ENCODE peak calls at places on chromosomes 3 and 15, in six cellular contexts. One of them, this sample, is unnamed.

GRCh38 chr3:154799801-154800200 is 280.3 kb upstream of the MME start:
- DNase-seq in GM20000: no peak
- DNase-seq in stimulated activated naive CD4-positive, alpha-beta T cell: no peak
- DNase-seq in stimulated activated CD4-positive, alpha-beta T cell treated with anti-CD3 and anti-CD28 coated beads, TNF-alpha, amount 100 ng/mL, for 4 hours: no peak
- DNase-seq in DMS53: no peak
- DNase-seq in stimulated activated CD8-positive, alpha-beta memory T cell treated with anti-CD3 and anti-CD28 coated beads, Interleukin-2, amount 100 ng/mL, for 48 hours: no peak
- DNase-seq in this sample: no peak

GRCh38 chr15:44584162-44584749 is 47.3 kb downstream of the EIF3J start:
- DNase-seq in GM20000: no peak
- DNase-seq in stimulated activated naive CD4-positive, alpha-beta T cell: peak
- DNase-seq in stimulated activated CD4-positive, alpha-beta T cell treated with anti-CD3 and anti-CD28 coated beads, TNF-alpha, amount 100 ng/mL, for 4 hours: peak
- DNase-seq in DMS53: peak
- DNase-seq in stimulated activated CD8-positive, alpha-beta memory T cell treated with anti-CD3 and anti-CD28 coated beads, Interleukin-2, amount 100 ng/mL, for 48 hours: peak
- DNase-seq in this sample: peak

GRCh38 chr3:30354513-30354912 is 251.9 kb upstream of the TGFBR2 start:
- DNase-seq in GM20000: no peak
- DNase-seq in stimulated activated naive CD4-positive, alpha-beta T cell: no peak
- DNase-seq in stimulated activated CD4-positive, alpha-beta T cell treated with anti-CD3 and anti-CD28 coated beads, TNF-alpha, amount 100 ng/mL, for 4 hours: no peak
- DNase-seq in DMS53: no peak
- DNase-seq in stimulated activated CD8-positive, alpha-beta memory T cell treated with anti-CD3 and anti-CD28 coated beads, Interleukin-2, amount 100 ng/mL, for 48 hours: no peak
- DNase-seq in this sample: peak

GRCh38 chr3:31423522-31423921 is 109.2 kb upstream of the STT3B start:
- DNase-seq in GM20000: no peak
- DNase-seq in stimulated activated naive CD4-positive, alpha-beta T cell: no peak
- DNase-seq in stimulated activated CD4-positive, alpha-beta T cell treated with anti-CD3 and anti-CD28 coated beads, TNF-alpha, amount 100 ng/mL, for 4 hours: no peak
- DNase-seq in DMS53: no peak
- DNase-seq in stimulated activated CD8-positive, alpha-beta memory T cell treated with anti-CD3 and anti-CD28 coated beads, Interleukin-2, amount 100 ng/mL, for 48 hours: no peak
- DNase-seq in this sample: no peak

GRCh38 chr15:68676011-68676605 is 97.3 kb downstream of the CORO2B start:
- DNase-seq in GM20000: no peak
- DNase-seq in stimulated activated naive CD4-positive, alpha-beta T cell: no peak
- DNase-seq in stimulated activated CD4-positive, alpha-beta T cell treated with anti-CD3 and anti-CD28 coated beads, TNF-alpha, amount 100 ng/mL, for 4 hours: no peak
- DNase-seq in DMS53: no peak
- DNase-seq in stimulated activated CD8-positive, alpha-beta memory T cell treated with anti-CD3 and anti-CD28 coated beads, Interleukin-2, amount 100 ng/mL, for 48 hours: no peak
- DNase-seq in this sample: no peak

GRCh38 chr15:57296473-57297162 is 79.7 kb upstream of the CGNL1 start:
- DNase-seq in GM20000: no peak
- DNase-seq in stimulated activated naive CD4-positive, alpha-beta T cell: no peak
- DNase-seq in stimulated activated CD4-positive, alpha-beta T cell treated with anti-CD3 and anti-CD28 coated beads, TNF-alpha, amount 100 ng/mL, for 4 hours: no peak
- DNase-seq in DMS53: no peak
- DNase-seq in stimulated activated CD8-positive, alpha-beta memory T cell treated with anti-CD3 and anti-CD28 coated beads, Interleukin-2, amount 100 ng/mL, for 48 hours: no peak
- DNase-seq in this sample: peak

GRCh38 chr15:25059698-25060471 is 105.1 kb downstream of the SNRPN start:
- DNase-seq in GM20000: no peak
- DNase-seq in stimulated activated naive CD4-positive, alpha-beta T cell: no peak
- DNase-seq in stimulated activated CD4-positive, alpha-beta T cell treated with anti-CD3 and anti-CD28 coated beads, TNF-alpha, amount 100 ng/mL, for 4 hours: no peak
- DNase-seq in DMS53: no peak
- DNase-seq in stimulated activated CD8-positive, alpha-beta memory T cell treated with anti-CD3 and anti-CD28 coated beads, Interleukin-2, amount 100 ng/mL, for 48 hours: no peak
- DNase-seq in this sample: no peak

GRCh38 chr15:101641894-101642293 is 10.3 kb downstream of the TM2D3 start:
- DNase-seq in GM20000: peak
- DNase-seq in stimulated activated naive CD4-positive, alpha-beta T cell: no peak
- DNase-seq in stimulated activated CD4-positive, alpha-beta T cell treated with anti-CD3 and anti-CD28 coated beads, TNF-alpha, amount 100 ng/mL, for 4 hours: no peak
- DNase-seq in DMS53: peak
- DNase-seq in stimulated activated CD8-positive, alpha-beta memory T cell treated with anti-CD3 and anti-CD28 coated beads, Interleukin-2, amount 100 ng/mL, for 48 hours: no peak
- DNase-seq in this sample: peak

GRCh38 chr3:120683213-120683612 is 1.2 kb upstream of the HGD start:
- DNase-seq in GM20000: no peak
- DNase-seq in stimulated activated naive CD4-positive, alpha-beta T cell: no peak
- DNase-seq in stimulated activated CD4-positive, alpha-beta T cell treated with anti-CD3 and anti-CD28 coated beads, TNF-alpha, amount 100 ng/mL, for 4 hours: no peak
- DNase-seq in DMS53: peak
- DNase-seq in stimulated activated CD8-positive, alpha-beta memory T cell treated with anti-CD3 and anti-CD28 coated beads, Interleukin-2, amount 100 ng/mL, for 48 hours: no peak
- DNase-seq in this sample: no peak

GRCh38 chr3:52053307-52054304 is 2.8 kb downstream of the DUSP7 start:
- DNase-seq in GM20000: peak
- DNase-seq in stimulated activated naive CD4-positive, alpha-beta T cell: no peak
- DNase-seq in stimulated activated CD4-positive, alpha-beta T cell treated with anti-CD3 and anti-CD28 coated beads, TNF-alpha, amount 100 ng/mL, for 4 hours: peak
- DNase-seq in DMS53: no peak
- DNase-seq in stimulated activated CD8-positive, alpha-beta memory T cell treated with anti-CD3 and anti-CD28 coated beads, Interleukin-2, amount 100 ng/mL, for 48 hours: peak
- DNase-seq in this sample: peak

GRCh38 chr3:132318451-132318850 is 1.2 kb downstream of the ACP3 start:
- DNase-seq in GM20000: no peak
- DNase-seq in stimulated activated naive CD4-positive, alpha-beta T cell: no peak
- DNase-seq in stimulated activated CD4-positive, alpha-beta T cell treated with anti-CD3 and anti-CD28 coated beads, TNF-alpha, amount 100 ng/mL, for 4 hours: no peak
- DNase-seq in DMS53: peak
- DNase-seq in stimulated activated CD8-positive, alpha-beta memory T cell treated with anti-CD3 and anti-CD28 coated beads, Interleukin-2, amount 100 ng/mL, for 48 hours: no peak
- DNase-seq in this sample: no peak

GRCh38 chr3:114293846-114294245 is at the start of gene TIGIT:
- DNase-seq in GM20000: no peak
- DNase-seq in stimulated activated naive CD4-positive, alpha-beta T cell: no peak
- DNase-seq in stimulated activated CD4-positive, alpha-beta T cell treated with anti-CD3 and anti-CD28 coated beads, TNF-alpha, amount 100 ng/mL, for 4 hours: no peak
- DNase-seq in DMS53: no peak
- DNase-seq in stimulated activated CD8-positive, alpha-beta memory T cell treated with anti-CD3 and anti-CD28 coated beads, Interleukin-2, amount 100 ng/mL, for 48 hours: no peak
- DNase-seq in this sample: no peak

GRCh38 chr15:40477703-40478269 is 7.0 kb downstream of the CHST14 start:
- DNase-seq in GM20000: no peak
- DNase-seq in stimulated activated naive CD4-positive, alpha-beta T cell: no peak
- DNase-seq in stimulated activated CD4-positive, alpha-beta T cell treated with anti-CD3 and anti-CD28 coated beads, TNF-alpha, amount 100 ng/mL, for 4 hours: no peak
- DNase-seq in DMS53: no peak
- DNase-seq in stimulated activated CD8-positive, alpha-beta memory T cell treated with anti-CD3 and anti-CD28 coated beads, Interleukin-2, amount 100 ng/mL, for 48 hours: no peak
- DNase-seq in this sample: peak

GRCh38 chr15:39273805-39274411 is 307.0 kb upstream of the THBS1 start:
- DNase-seq in GM20000: no peak
- DNase-seq in stimulated activated naive CD4-positive, alpha-beta T cell: no peak
- DNase-seq in stimulated activated CD4-positive, alpha-beta T cell treated with anti-CD3 and anti-CD28 coated beads, TNF-alpha, amount 100 ng/mL, for 4 hours: no peak
- DNase-seq in DMS53: peak
- DNase-seq in stimulated activated CD8-positive, alpha-beta memory T cell treated with anti-CD3 and anti-CD28 coated beads, Interleukin-2, amount 100 ng/mL, for 48 hours: no peak
- DNase-seq in this sample: peak

GRCh38 chr3:77321646-77322045 is 281.7 kb downstream of the ROBO2 start:
- DNase-seq in GM20000: no peak
- DNase-seq in stimulated activated naive CD4-positive, alpha-beta T cell: no peak
- DNase-seq in stimulated activated CD4-positive, alpha-beta T cell treated with anti-CD3 and anti-CD28 coated beads, TNF-alpha, amount 100 ng/mL, for 4 hours: no peak
- DNase-seq in DMS53: no peak
- DNase-seq in stimulated activated CD8-positive, alpha-beta memory T cell treated with anti-CD3 and anti-CD28 coated beads, Interleukin-2, amount 100 ng/mL, for 48 hours: no peak
- DNase-seq in this sample: no peak

GRCh38 chr3:106829206-106829605 is 548.0 kb upstream of the CCDC54 start:
- DNase-seq in GM20000: no peak
- DNase-seq in stimulated activated naive CD4-positive, alpha-beta T cell: no peak
- DNase-seq in stimulated activated CD4-positive, alpha-beta T cell treated with anti-CD3 and anti-CD28 coated beads, TNF-alpha, amount 100 ng/mL, for 4 hours: no peak
- DNase-seq in DMS53: no peak
- DNase-seq in stimulated activated CD8-positive, alpha-beta memory T cell treated with anti-CD3 and anti-CD28 coated beads, Interleukin-2, amount 100 ng/mL, for 48 hours: no peak
- DNase-seq in this sample: peak

GRCh38 chr3:181278468-181279238 is 289.1 kb upstream of the DNAJC19 start:
- DNase-seq in GM20000: peak
- DNase-seq in stimulated activated naive CD4-positive, alpha-beta T cell: no peak
- DNase-seq in stimulated activated CD4-positive, alpha-beta T cell treated with anti-CD3 and anti-CD28 coated beads, TNF-alpha, amount 100 ng/mL, for 4 hours: no peak
- DNase-seq in DMS53: peak
- DNase-seq in stimulated activated CD8-positive, alpha-beta memory T cell treated with anti-CD3 and anti-CD28 coated beads, Interleukin-2, amount 100 ng/mL, for 48 hours: no peak
- DNase-seq in this sample: peak

This sample was measured in NCI-H69.